ENCODE peak calls at places on chromosomes 6 and 20, in seven cellular contexts. U, C, G, I, O, T and B are unnamed samples.

GRCh38 chr20:24497851-24498250 is 28.4 kb downstream of the SYNDIG1 start:
- DNase-seq in U (no peak), C (peak; percentile 33), G (no peak), I (peak; percentile 9), O (no peak), T (no peak), B (peak; percentile 13)

GRCh38 chr20:46013826-46014516 is 5.3 kb downstream of the MMP9 start:
- DNase-seq in U (no peak), C (peak; percentile 32), G (peak; percentile 38), I (peak; percentile 82), O (peak; percentile 56), T (peak; percentile 56), B (peak; percentile 54)

GRCh38 chr20:63381781-63382431 is 20.8 kb upstream of the CHRNA4 start:
- DNase-seq in U (no peak), C (no peak), G (no peak), I (peak; percentile 25), O (no peak), T (no peak), B (no peak)

GRCh38 chr6:6915219-6915618 is 192.5 kb upstream of the RREB1 start:
- DNase-seq in U (no peak), C (no peak), G (no peak), I (peak; percentile 39), O (no peak), T (no peak), B (peak; percentile 20)

GRCh38 chr20:21615617-21616080 is 89.8 kb upstream of the PAX1 start:
- DNase-seq in U (peak; percentile 58), C (peak; percentile 29), G (peak; percentile 42), I (peak; percentile 73), O (peak; percentile 26), T (peak; percentile 36), B (peak; percentile 50)

GRCh38 chr6:142945071-142945445 is at the start of gene HIVEP2:
- DNase-seq in U (peak; percentile 89), C (peak; percentile 87), G (peak; percentile 93), I (peak; percentile 76), O (no peak), T (peak; percentile 89), B (peak; percentile 77)

GRCh38 chr6:100962466-100962865 is 81.3 kb upstream of the ASCC3 start:
- DNase-seq in U (no peak), C (no peak), G (no peak), I (no peak), O (no peak), T (no peak), B (no peak)

GRCh38 chr20:62944184-62944583 is 6.2 kb downstream of the GID8 start:
- DNase-seq in U (no peak), C (no peak), G (peak; percentile 6), I (no peak), O (no peak), T (no peak), B (no peak)

GRCh38 chr6:128573036-128573435 is 52.6 kb upstream of the PTPRK start:
- DNase-seq in U (no peak), C (no peak), G (no peak), I (no peak), O (no peak), T (no peak), B (no peak)

GRCh38 chr20:15889073-15889923 is 684.0 kb downstream of the KIF16B start:
- DNase-seq in U (no peak), C (no peak), G (no peak), I (no peak), O (no peak), T (no peak), B (no peak)

GRCh38 chr6:80932364-80932763 is 820.1 kb downstream of the TENT5A start:
- DNase-seq in U (no peak), C (peak; percentile 63), G (no peak), I (no peak), O (no peak), T (no peak), B (no peak)

GRCh38 chr6:1862411-1862810 is 252.7 kb downstream of the FOXC1 start:
- DNase-seq in U (no peak), C (no peak), G (no peak), I (no peak), O (no peak), T (no peak), B (no peak)

GRCh38 chr6:170025341-170026271 is 265.3 kb downstream of the DLL1 start:
- DNase-seq in U (no peak), C (no peak), G (no peak), I (no peak), O (no peak), T (no peak), B (no peak)

GRCh38 chr20:47785321-47785899 is at the start of gene SULF2:
- DNase-seq in U (no peak), C (no peak), G (peak; percentile 43), I (peak; percentile 50), O (no peak), T (peak; percentile 70), B (peak; percentile 55)

GRCh38 chr6:42698217-42698616 is 24.2 kb downstream of the PRPH2 start:
- DNase-seq in U (no peak), C (no peak), G (no peak), I (no peak), O (no peak), T (no peak), B (no peak)

GRCh38 chr20:32470025-32470861 is 112.1 kb downstream of the ASXL1 start:
- DNase-seq in U (peak; percentile 54), C (peak; percentile 70), G (peak; percentile 85), I (peak; percentile 38), O (peak; percentile 16), T (peak; percentile 52), B (peak; percentile 66)
- H3K4me1 ChIP-seq in U (no peaks in the 10 kb centered on the region), C (peaks cover 36% of the 10 kb centered on the region), G (peaks cover 88% of the 10 kb centered on the region), I (peaks cover 9% of the 10 kb centered on the region), O (no peaks in the 10 kb centered on the region), T (peaks cover 79% of the 10 kb centered on the region), B (no peaks in the 10 kb centered on the region)

GRCh38 chr6:158010591-158011477 is 29.2 kb downstream of the SYNJ2 start:
- DNase-seq in U (no peak), C (no peak), G (no peak), I (no peak), O (no peak), T (no peak), B (no peak)
- H3K27ac ChIP-seq in U (no peak overlapping the region), C (peak overlapping the region; percentile 16), G (peak overlapping the region; percentile 37), I (peak overlapping the region; percentile 87), O (no peak overlapping the region), T (no peak overlapping the region), B (peak overlapping the region; percentile 12)

GRCh38 chr6:44049163-44049988 is 77.9 kb downstream of the MRPL14 start:
- DNase-seq in U (no peak), C (peak; percentile 62), G (peak; percentile 31), I (peak; percentile 88), O (no peak), T (peak; percentile 59), B (peak; percentile 33)

GRCh38 chr6:44050872-44051421 is 76.3 kb downstream of the MRPL14 start:
- DNase-seq in U (no peak), C (no peak), G (peak; percentile 34), I (peak; percentile 72), O (no peak), T (peak; percentile 44), B (peak; percentile 32)

GRCh38 chr6:44051516-44051915 is 75.7 kb downstream of the MRPL14 start:
- DNase-seq in U (no peak), C (peak; percentile 90), G (peak; percentile 63), I (peak; percentile 76), O (no peak), T (no peak), B (no peak)

GRCh38 chr6:44048277-44048676 is 79.0 kb downstream of the MRPL14 start:
- DNase-seq in U (no peak), C (no peak), G (no peak), I (no peak), O (no peak), T (no peak), B (no peak)

DNA sequence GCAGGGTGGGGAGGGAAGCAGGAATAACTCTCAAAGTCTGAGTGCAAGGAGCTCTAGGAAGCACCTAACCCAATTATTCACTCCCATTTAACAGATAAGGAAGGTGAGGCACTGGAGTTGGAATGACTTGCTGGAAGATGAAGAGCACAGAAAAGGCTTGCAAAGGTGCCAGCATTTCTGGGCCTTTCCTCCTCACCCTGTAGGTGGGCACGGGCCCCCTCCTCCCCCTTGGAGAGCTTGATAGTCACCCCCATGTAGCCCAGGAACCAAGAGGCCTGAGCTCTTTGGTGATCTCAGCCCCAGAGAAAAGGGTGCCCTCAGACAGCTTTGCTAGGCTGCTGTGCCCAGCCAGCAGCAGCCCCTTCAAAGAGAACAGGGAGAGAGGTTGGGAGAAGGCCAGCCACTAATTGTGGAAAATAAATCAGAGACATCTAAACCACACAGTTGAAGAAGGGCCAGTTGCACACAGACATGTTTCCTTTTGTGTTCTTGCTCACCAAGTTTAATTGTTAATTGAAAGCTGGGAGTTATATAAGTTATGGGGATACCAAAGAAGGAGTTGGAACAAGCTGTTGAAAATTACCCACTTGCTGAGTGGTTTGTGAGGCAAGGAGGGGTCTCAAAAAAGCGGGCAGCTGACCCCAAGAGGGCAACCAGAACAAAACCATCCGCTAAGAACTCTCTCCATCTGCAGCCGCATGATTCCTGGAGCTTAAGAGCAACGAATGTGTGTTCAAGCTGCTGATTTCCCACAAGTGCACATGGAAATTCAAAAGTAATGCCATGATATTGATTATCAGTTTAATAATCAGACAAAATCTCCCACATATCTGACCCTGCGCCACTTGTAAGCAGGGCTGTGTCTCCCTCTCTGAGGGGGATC is 77.0 kb downstream of the MRPL14 start:
- DNase-seq in U (no peak), C (peak; percentile 39), G (peak; percentile 26), I (peak; percentile 25), O (no peak), T (no peak), B (no peak)
- H3K4me1 ChIP-seq in U (no peaks in the 10 kb centered on the region), C (peaks cover 57% of the 10 kb centered on the region), G (peaks cover 60% of the 10 kb centered on the region), I (peaks cover 96% of the 10 kb centered on the region), O (peaks cover 25% of the 10 kb centered on the region), T (peaks cover 8% of the 10 kb centered on the region), B (peaks cover 2% of the 10 kb centered on the region)

DNA sequence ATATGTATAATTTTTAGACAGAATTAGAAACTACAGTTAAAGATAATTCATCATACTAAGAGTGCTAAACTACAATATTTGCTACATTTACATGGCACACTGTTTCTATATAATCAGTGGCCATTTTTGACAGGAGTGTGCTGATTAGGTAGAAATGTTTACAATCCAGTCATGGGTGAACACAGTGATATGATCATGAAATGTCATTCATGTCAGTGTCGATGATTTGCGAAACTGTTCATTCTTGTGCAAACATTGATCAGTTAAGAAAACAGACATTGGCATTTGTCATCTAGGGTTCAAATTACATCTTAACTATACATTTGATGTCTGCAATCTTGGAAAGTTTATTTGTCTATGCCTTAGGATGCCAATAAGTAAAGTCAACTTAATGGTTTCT is 474.9 kb downstream of the DOK5 start:
- DNase-seq in U (no peak), C (no peak), G (no peak), I (no peak), O (no peak), T (no peak), B (no peak)
- H3K27ac ChIP-seq in U (no peak overlapping the region), C (no peak overlapping the region), G (no peak overlapping the region), I (no peak overlapping the region), O (no peak overlapping the region), T (no peak overlapping the region), B (no peak overlapping the region)